ENCODE peak calls at places on chromosomes 5 and 9, in six cellular contexts. K is endothelial cell of umbilical vein, Z is trophoblast cell, A is neuronal stem cell, V is GM23248, D is Karpas-422. H is an unnamed sample.

GRCh38 chr9:137460363-137461315 is 1.5 kb upstream of the NSMF start:
- DNase-seq in K (no peak), Z (no peak), A (no peak), V (no peak), D (no peak), H (no peak)

GRCh38 chr5:84433461-84433860 is 48.8 kb upstream of the EDIL3 start:
- DNase-seq in K (peak; percentile 58), Z (no peak), A (no peak), V (peak; percentile 28), D (no peak), H (no peak)

GRCh38 chr5:115749016-115749415 is 67.4 kb downstream of the CDO1 start:
- DNase-seq in K (no peak), Z (no peak), A (no peak), V (peak; percentile 9), D (no peak), H (peak; percentile 6)

GRCh38 chr5:76958976-76959767 is 6.3 kb downstream of the CRHBP start:
- DNase-seq in K (peak; percentile 83), Z (no peak), A (no peak), V (peak; percentile 42), D (no peak), H (peak; percentile 4)

GRCh38 chr9:2227468-2227867 is 212.3 kb downstream of the SMARCA2 start:
- DNase-seq in K (peak; percentile 3), Z (no peak), A (no peak), V (peak; percentile 69), D (no peak), H (no peak)

GRCh38 chr5:168528521-168529360 is at the start of gene FBLL1:
- DNase-seq in K (peak; percentile 32), Z (no peak), A (peak; percentile 81), V (peak; percentile 47), D (no peak), H (no peak)

GRCh38 chr5:170491479-170491878 is 12.3 kb upstream of the KCNIP1 start:
- DNase-seq in K (peak; percentile 91), Z (no peak), A (no peak), V (peak; percentile 95), D (peak; percentile 57), H (peak; percentile 79)

GRCh38 chr9:36008774-36009300 is 27.9 kb upstream of the RECK start:
- DNase-seq in K (peak; percentile 54), Z (no peak), A (peak; percentile 76), V (peak; percentile 88), D (peak; percentile 93), H (peak; percentile 74)

GRCh38 chr5:9544502-9545300 is 1.2 kb downstream of the SEMA5A start:
- DNase-seq in K (peak; percentile 48), Z (peak; percentile 82), A (peak; percentile 84), V (peak; percentile 93), D (no peak), H (peak; percentile 97)

GRCh38 chr5:135050244-135050767 is 16.3 kb upstream of the PITX1 start:
- DNase-seq in K (no peak), Z (no peak), A (no peak), V (no peak), D (no peak), H (no peak)
- H3K4me2 ChIP-seq in K (no peak overlapping the region), Z (no peak overlapping the region), A (peak overlapping the region; percentile 57), V (no peak overlapping the region), D (no peak overlapping the region), H (no peak overlapping the region)

GRCh38 chr5:17277907-17278306 is 60.5 kb downstream of the BASP1 start:
- DNase-seq in K (no peak), Z (no peak), A (no peak), V (no peak), D (peak; percentile 72), H (no peak)

GRCh38 chr5:17278931-17279330 is 61.5 kb downstream of the BASP1 start:
- DNase-seq in K (no peak), Z (no peak), A (no peak), V (no peak), D (no peak), H (no peak)

GRCh38 chr5:17283121-17283415 is 65.6 kb downstream of the BASP1 start:
- DNase-seq in K (no peak), Z (no peak), A (no peak), V (no peak), D (no peak), H (no peak)

GRCh38 chr5:17279487-17279886 is 62.1 kb downstream of the BASP1 start:
- DNase-seq in K (no peak), Z (no peak), A (no peak), V (no peak), D (no peak), H (no peak)

GRCh38 chr5:17282283-17283120 is 65.1 kb downstream of the BASP1 start:
- DNase-seq in K (no peak), Z (no peak), A (no peak), V (peak; percentile 5), D (peak; percentile 93), H (no peak)
- H3K4me3 ChIP-seq in K (no peak overlapping the region), Z (no peak overlapping the region), A (no peak overlapping the region), V (peak overlapping the region; percentile 24), D (peak overlapping the region; percentile 57), H (no peak overlapping the region)

GRCh38 chr5:157859227-157859575 is 256 bp upstream of the CLINT1 start:
- DNase-seq in K (no peak), Z (no peak), A (no peak), V (no peak), D (no peak), H (no peak)
- H3K9ac ChIP-seq in K (no peak overlapping the region), Z (no peak overlapping the region), A (no peak overlapping the region), V (peak overlapping the region; percentile 93), D (peak overlapping the region; percentile 93), H (peak overlapping the region; percentile 93)

GRCh38 chr9:80158150-80158549 is 586.4 kb downstream of the TLE4 start:
- DNase-seq in K (no peak), Z (no peak), A (no peak), V (no peak), D (no peak), H (no peak)

GRCh38 chr9:80163889-80164288 is 592.1 kb downstream of the TLE4 start:
- DNase-seq in K (no peak), Z (no peak), A (no peak), V (no peak), D (peak; percentile 49), H (no peak)
- H3K4me2 ChIP-seq in K (no peak overlapping the region), Z (no peak overlapping the region), A (no peak overlapping the region), V (no peak overlapping the region), D (no peak overlapping the region), H (no peak overlapping the region)

GRCh38 chr5:67900515-67900914 is 315.0 kb upstream of the PIK3R1 start:
- DNase-seq in K (no peak), Z (no peak), A (no peak), V (no peak), D (peak; percentile 7), H (no peak)
- H3K4me3 ChIP-seq in K (no peak overlapping the region), Z (no peak overlapping the region), A (no peak overlapping the region), V (no peak overlapping the region), D (no peak overlapping the region), H (no peak overlapping the region)

H was measured in PC-3.